ENCODE peak calls at places on chromosome 21, in four cellular contexts. A is nucleus accumbens, T is ovary, Y is GOT3. Q is an unnamed sample.

GRCh38 chr21:45388611-45389296 is 16.2 kb upstream of the COL18A1 start:
- DNase-seq in T (no peak), Y (no peak), A (no peak), Q (no peak)

GRCh38 chr21:44874497-44875331 is 1.2 kb upstream of the PTTG1IP start:
- DNase-seq in T (peak), Y (no peak), A (no peak), Q (no peak)

GRCh38 chr21:34845521-34846213 is 176.9 kb downstream of the CLIC6 start:
- DNase-seq in T (no peak), Y (no peak), A (no peak), Q (no peak)

GRCh38 chr21:39913651-39914145 is 46.5 kb downstream of the PCP4 start:
- DNase-seq in T (no peak), Y (no peak), A (no peak), Q (no peak)

GRCh38 chr21:36027352-36027751 is 33.0 kb downstream of the SETD4 start:
- DNase-seq in Y (no peak), A (no peak), T (no peak), Q (no peak)

GRCh38 chr21:18801468-18801867 is 397.9 kb upstream of the TMPRSS15 start:
- DNase-seq in T (no peak), A (no peak), Y (no peak), Q (no peak)

GRCh38 chr21:45297329-45297728 is 9.6 kb upstream of the POFUT2 start:
- DNase-seq in Y (no peak), A (no peak), T (no peak), Q (no peak)

GRCh38 chr21:36627242-36627641 is 71.7 kb upstream of the SIM2 start:
- DNase-seq in T (no peak), A (no peak), Y (no peak), Q (no peak)

GRCh38 chr21:41359289-41359688 is 2.5 kb upstream of the MX2 start:
- DNase-seq in Y (no peak), T (no peak), A (no peak), Q (no peak)

GRCh38 chr21:33112670-33113596 is 43.0 kb downstream of the OLIG1 start:
- DNase-seq in Y (no peak), T (no peak), A (no peak), Q (no peak)

GRCh38 chr21:19122371-19122770 is 718.8 kb upstream of the TMPRSS15 start:
- DNase-seq in T (no peak), A (no peak), Y (no peak), Q (no peak)

GRCh38 chr21:17644186-17644585 is 31.5 kb upstream of the BTG3 start:
- DNase-seq in Y (no peak), A (no peak), T (no peak), Q (no peak)

GRCh38 chr21:39971961-39972360 is 104.7 kb downstream of the PCP4 start:
- DNase-seq in A (no peak), Y (no peak), T (no peak), Q (no peak)

GRCh38 chr21:39900491-39900890 is 33.3 kb downstream of the PCP4 start:
- DNase-seq in A (no peak), Y (no peak), T (no peak), Q (no peak)

GRCh38 chr21:31295676-31296075 is 48.4 kb downstream of the TIAM1 start:
- DNase-seq in Y (no peak), A (no peak), T (no peak), Q (no peak)

GRCh38 chr21:36773111-36773510 is 74.2 kb downstream of the SIM2 start:
- DNase-seq in Y (no peak), A (no peak), T (peak), Q (no peak)

GRCh38 chr21:39851219-39851618 is 16.0 kb upstream of the PCP4 start:
- DNase-seq in A (no peak), T (no peak), Y (no peak), Q (no peak)

GRCh38 chr21:33042812-33043211 is 17.1 kb downstream of the OLIG2 start:
- DNase-seq in Y (no peak), A (no peak), T (no peak), Q (no peak)

GRCh38 chr21:17491716-17492414 is 21.0 kb upstream of the CXADR start:
- DNase-seq in T (no peak), A (no peak), Y (peak), Q (no peak)

GRCh38 chr21:14838400-14838799 is 226.4 kb downstream of the NRIP1 start:
- DNase-seq in Y (no peak), T (no peak), A (no peak), Q (no peak)

GRCh38 chr21:37516998-37517397 is 150.4 kb downstream of the DYRK1A start:
- DNase-seq in A (no peak), T (no peak), Y (no peak), Q (no peak)

GRCh38 chr21:25997788-25998611 is 172.6 kb downstream of the APP start:
- DNase-seq in A (no peak), T (no peak), Y (no peak), Q (no peak)

GRCh38 chr21:37145635-37146111 is 72.6 kb downstream of the TTC3 start:
- DNase-seq in A (no peak), Y (no peak), T (no peak), Q (no peak)

GRCh38 chr21:35324372-35325220 is 275.5 kb upstream of the RUNX1 start:
- DNase-seq in A (no peak), T (peak), Y (no peak), Q (no peak)

GRCh38 chr21:19368944-19369343 is 965.4 kb upstream of the TMPRSS15 start:
- DNase-seq in Y (no peak), A (no peak), T (no peak), Q (no peak)

GRCh38 chr21:44485254-44485793 is 30.0 kb downstream of the LRRC3 start:
- DNase-seq in T (no peak), A (no peak), Y (no peak), Q (no peak)

Q was measured in central memory CD8-positive, alpha-beta T cell.